ENCODE peak calls at places on chromosome 1, in four cellular contexts. B is lower leg skin, K is esophagus muscularis mucosa, I is GM20000. T is an unnamed sample.
A peak's percentile ranks its signal among the peaks of the same experiment; 100 is the strongest.

GRCh38 chr1:7406641-7407546 is 364.2 kb upstream of the VAMP3 start:
- DNase-seq in B (peak; percentile 9), K (peak; percentile 78), I (no peak), T (peak; percentile 77)

GRCh38 chr1:238954865-238955264 is 431.5 kb upstream of the CHRM3 start:
- DNase-seq in B (no peak), K (no peak), I (no peak), T (no peak)

GRCh38 chr1:112172294-112172882 is 182.9 kb upstream of the KCND3 start:
- DNase-seq in B (no peak), K (peak; percentile 66), I (peak; percentile 20), T (no peak)

GRCh38 chr1:236627717-236628116 is 23.4 kb upstream of the HEATR1 start:
- DNase-seq in B (no peak), K (no peak), I (no peak), T (no peak)

GRCh38 chr1:236156512-236157208 is 14.3 kb downstream of the GPR137B start:
- DNase-seq in B (no peak), K (no peak), I (peak; percentile 91), T (no peak)

GRCh38 chr1:168520052-168520751 is 23.6 kb downstream of the XCL2 start:
- DNase-seq in B (no peak), K (no peak), I (peak; percentile 50), T (no peak)

GRCh38 chr1:232904566-232904965 is 45.8 kb upstream of the NTPCR start:
- DNase-seq in B (no peak), K (no peak), I (peak; percentile 14), T (no peak)

GRCh38 chr1:32195972-32196823 is 4.2 kb upstream of the CCDC28B start:
- DNase-seq in B (no peak), K (no peak), I (no peak), T (no peak)

GRCh38 chr1:17293681-17294415 is 14.1 kb upstream of the PADI4 start:
- DNase-seq in B (no peak), K (no peak), I (no peak), T (no peak)

GRCh38 chr1:199691540-199691939 is 336.0 kb upstream of the NR5A2 start:
- DNase-seq in B (no peak), K (no peak), I (no peak), T (no peak)

GRCh38 chr1:226029093-226029496 is 30.0 kb upstream of the SDE2 start:
- DNase-seq in B (no peak), K (no peak), I (peak; percentile 62), T (no peak)

GRCh38 chr1:15708486-15709137 is 24.5 kb downstream of the PLEKHM2 start:
- DNase-seq in B (no peak), K (no peak), I (no peak), T (no peak)

GRCh38 chr1:91523462-91523861 is 22.8 kb downstream of the CDC7 start:
- DNase-seq in B (no peak), K (no peak), I (peak; percentile 6), T (no peak)
- TF ChIP-seq CTCF in B (no peak), K (no peak), I (no peak), T (no peak)

GRCh38 chr1:33429846-33430750 is 797 bp downstream of the PHC2 start:
- DNase-seq in B (no peak), K (no peak), I (peak; percentile 59), T (peak; percentile 86)
- TF ChIP-seq CTCF in B (no peak), K (no peak), I (no peak), T (no peak)

DNA sequence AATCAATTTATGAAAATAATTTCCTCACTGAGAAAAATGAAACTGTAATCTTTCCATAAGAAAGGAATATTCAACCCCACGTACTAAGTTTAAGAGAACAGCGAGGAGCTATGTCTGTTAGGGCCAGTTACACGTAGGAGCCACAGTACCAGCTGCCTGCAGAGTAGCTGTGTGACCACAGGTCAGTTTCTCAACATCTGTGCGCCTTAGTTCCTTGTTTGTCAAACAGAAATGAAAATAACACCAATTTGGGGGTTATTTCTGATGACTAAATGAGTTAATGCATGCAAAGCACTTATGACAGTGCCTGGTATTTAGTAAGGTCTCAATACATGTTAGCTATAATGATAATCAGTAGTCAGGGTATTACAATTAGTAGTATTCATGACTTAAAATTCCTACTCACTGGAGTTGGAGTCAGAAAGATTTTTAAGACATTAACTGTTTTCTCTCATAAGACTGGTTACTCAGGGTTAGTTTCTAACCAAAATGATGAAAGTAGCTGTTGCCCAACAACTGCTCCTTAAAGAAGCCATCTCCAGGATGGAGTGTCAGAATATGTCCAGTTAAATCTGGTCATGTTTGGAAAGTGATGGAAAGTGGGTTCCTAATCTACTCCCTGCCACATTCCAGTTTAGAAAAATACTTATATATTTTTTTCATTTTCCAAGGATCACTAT is 85.8 kb upstream of the ZNF648 start:
- DNase-seq in B (no peak), K (peak; percentile 55), I (peak; percentile 53), T (no peak)
- TF ChIP-seq CTCF in B (no peak), K (no peak), I (no peak), T (no peak)

DNA sequence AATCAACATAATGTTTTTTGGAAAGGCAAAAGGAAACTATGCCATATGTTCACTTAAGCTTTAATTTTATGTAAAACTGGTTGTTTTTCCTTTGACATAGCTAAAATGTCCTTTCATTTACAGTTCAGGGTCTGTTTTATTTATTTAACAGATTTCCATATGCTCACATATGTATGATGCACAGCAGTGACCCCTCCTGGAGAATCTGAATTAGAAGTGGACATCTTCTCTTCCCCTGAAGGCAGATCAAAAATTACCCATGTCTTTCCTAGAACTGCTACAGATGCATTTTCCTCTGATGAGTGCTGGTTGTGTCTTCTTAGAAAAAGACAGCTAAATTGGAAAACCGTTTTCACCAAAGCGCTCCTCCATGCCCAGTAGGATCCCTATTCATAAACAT is 143.6 kb upstream of the USH2A start:
- DNase-seq in B (no peak), K (no peak), I (peak; percentile 2), T (no peak)
- TF ChIP-seq CTCF in B (no peak), K (no peak), I (no peak), T (peak; percentile 59)

DNA sequence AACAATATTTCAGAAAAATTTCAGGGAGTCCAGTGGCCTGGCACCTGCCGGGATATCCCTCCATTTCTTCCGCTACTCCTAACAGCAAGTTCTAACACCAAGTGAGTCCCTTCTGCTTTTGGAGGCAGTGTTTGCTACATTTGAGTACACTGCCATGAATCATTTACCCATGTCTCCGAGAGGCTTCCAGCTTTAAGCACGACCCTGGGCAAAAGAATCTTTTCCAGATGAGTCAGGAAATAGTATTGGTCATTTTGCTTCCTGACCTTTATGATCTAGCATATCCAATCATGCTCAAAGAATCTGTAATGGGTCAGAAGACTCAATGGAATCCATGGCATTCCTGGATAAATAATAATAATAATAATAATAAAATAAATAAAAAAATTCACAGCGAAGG is 60.7 kb upstream of the FMN2 start:
- DNase-seq in B (no peak), K (no peak), I (no peak), T (no peak)
- TF ChIP-seq CTCF in B (no peak), K (no peak), I (no peak), T (peak; percentile 16)

DNA sequence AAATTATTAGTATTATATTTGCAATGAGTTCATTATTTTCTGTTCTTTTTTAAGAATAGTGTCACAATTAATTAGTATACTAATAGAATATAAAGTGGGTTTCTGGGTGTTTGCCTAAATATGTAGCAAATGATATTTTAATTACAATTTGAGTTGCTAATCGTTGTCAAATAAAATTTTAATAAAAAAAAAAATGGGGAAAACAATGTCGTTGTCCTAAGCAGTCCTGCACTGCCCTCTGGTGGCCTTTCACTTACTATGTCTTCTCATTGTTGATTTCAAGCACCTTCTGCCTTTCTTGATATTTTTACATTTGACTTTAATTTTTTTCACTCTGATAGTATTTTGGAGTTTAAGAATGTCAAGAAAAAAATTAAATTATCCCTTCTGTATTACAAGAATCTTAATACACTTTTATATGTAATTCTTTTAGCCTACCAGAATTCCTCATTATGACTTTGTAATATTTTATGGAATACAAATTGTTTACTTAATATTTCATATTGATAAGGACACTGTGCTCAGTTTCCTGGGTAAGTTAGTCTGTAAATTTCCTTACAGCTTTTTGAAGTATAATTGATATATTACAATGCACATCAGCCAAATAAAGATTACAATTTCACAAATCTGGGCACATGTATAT is 104.5 kb upstream of the FMN2 start:
- DNase-seq in B (no peak), K (peak; percentile 75), I (no peak), T (no peak)
- TF ChIP-seq CTCF in B (no peak), K (peak; percentile 83), I (no peak), T (peak; percentile 81)

GRCh38 chr1:218382261-218382660 is 37.1 kb downstream of the TGFB2 start:
- DNase-seq in B (no peak), K (no peak), I (no peak), T (no peak)

GRCh38 chr1:218383051-218383450 is 37.9 kb downstream of the TGFB2 start:
- DNase-seq in B (no peak), K (no peak), I (no peak), T (no peak)

GRCh38 chr1:218380125-218380977 is 35.2 kb downstream of the TGFB2 start:
- DNase-seq in B (peak; percentile 24), K (no peak), I (no peak), T (no peak)

GRCh38 chr1:218383681-218384080 is 38.5 kb downstream of the TGFB2 start:
- DNase-seq in B (no peak), K (no peak), I (no peak), T (no peak)

GRCh38 chr1:218384576-218384975 is 39.4 kb downstream of the TGFB2 start:
- DNase-seq in B (no peak), K (no peak), I (no peak), T (no peak)
- TF ChIP-seq CTCF in B (no peak), K (no peak), I (no peak), T (no peak)